ENCODE peak calls at places on chromosome 9, in ten cellular contexts. One of them, this sample, is unnamed.

GRCh38 chr9:37374892-37375291 is 47.6 kb upstream of the GRHPR start:
- DNase-seq in A549: no peak
- DNase-seq in ovary: no peak
- DNase-seq in upper lobe of left lung: no peak
- DNase-seq in stomach: no peak
- DNase-seq in esophagus muscularis mucosa: no peak
- DNase-seq in transverse colon: no peak
- DNase-seq in sigmoid colon: no peak
- DNase-seq in HepG2: no peak
- DNase-seq in GM12878: peak
- DNase-seq in this sample: no peak

GRCh38 chr9:120619751-120620655 is 40.0 kb upstream of the CDK5RAP2 start:
- DNase-seq in A549: peak
- DNase-seq in ovary: peak
- DNase-seq in upper lobe of left lung: peak
- DNase-seq in stomach: peak
- DNase-seq in esophagus muscularis mucosa: no peak
- DNase-seq in transverse colon: peak
- DNase-seq in sigmoid colon: no peak
- DNase-seq in HepG2: peak
- DNase-seq in GM12878: peak
- DNase-seq in this sample: peak

GRCh38 chr9:104606202-104606601 is 775 bp upstream of the OR13C2 start:
- DNase-seq in A549: no peak
- DNase-seq in ovary: no peak
- DNase-seq in upper lobe of left lung: no peak
- DNase-seq in stomach: no peak
- DNase-seq in esophagus muscularis mucosa: no peak
- DNase-seq in transverse colon: no peak
- DNase-seq in sigmoid colon: no peak
- DNase-seq in HepG2: no peak
- DNase-seq in GM12878: no peak
- DNase-seq in this sample: no peak

GRCh38 chr9:77449177-77450092 is 198.7 kb downstream of the GNA14 start:
- DNase-seq in A549: no peak
- DNase-seq in ovary: no peak
- DNase-seq in upper lobe of left lung: peak
- DNase-seq in stomach: no peak
- DNase-seq in esophagus muscularis mucosa: no peak
- DNase-seq in transverse colon: no peak
- DNase-seq in sigmoid colon: no peak
- DNase-seq in HepG2: no peak
- DNase-seq in GM12878: no peak
- DNase-seq in this sample: no peak

GRCh38 chr9:14433293-14433818 is 119.4 kb upstream of the NFIB start:
- DNase-seq in A549: no peak
- DNase-seq in ovary: no peak
- DNase-seq in upper lobe of left lung: no peak
- DNase-seq in stomach: no peak
- DNase-seq in esophagus muscularis mucosa: no peak
- DNase-seq in transverse colon: no peak
- DNase-seq in sigmoid colon: no peak
- DNase-seq in HepG2: no peak
- DNase-seq in GM12878: no peak
- DNase-seq in this sample: no peak

GRCh38 chr9:136228107-136228875 is 17.3 kb downstream of the QSOX2 start:
- DNase-seq in A549: peak
- DNase-seq in ovary: no peak
- DNase-seq in upper lobe of left lung: no peak
- DNase-seq in stomach: no peak
- DNase-seq in esophagus muscularis mucosa: no peak
- DNase-seq in transverse colon: no peak
- DNase-seq in sigmoid colon: no peak
- DNase-seq in HepG2: peak
- DNase-seq in GM12878: no peak
- DNase-seq in this sample: no peak

GRCh38 chr9:115046199-115046598 is 71.8 kb downstream of the TNC start:
- DNase-seq in A549: no peak
- DNase-seq in ovary: no peak
- DNase-seq in upper lobe of left lung: no peak
- DNase-seq in stomach: no peak
- DNase-seq in esophagus muscularis mucosa: no peak
- DNase-seq in transverse colon: no peak
- DNase-seq in sigmoid colon: no peak
- DNase-seq in HepG2: no peak
- DNase-seq in GM12878: no peak
- DNase-seq in this sample: no peak

GRCh38 chr9:38227656-38228055 is 158.6 kb upstream of the SHB start:
- DNase-seq in A549: no peak
- DNase-seq in ovary: no peak
- DNase-seq in upper lobe of left lung: no peak
- DNase-seq in stomach: no peak
- DNase-seq in esophagus muscularis mucosa: no peak
- DNase-seq in transverse colon: no peak
- DNase-seq in sigmoid colon: no peak
- DNase-seq in HepG2: no peak
- DNase-seq in GM12878: no peak
- DNase-seq in this sample: no peak

GRCh38 chr9:109880276-109881169 is 100.5 kb downstream of the PALM2AKAP2 start:
- DNase-seq in A549: peak
- DNase-seq in ovary: no peak
- DNase-seq in upper lobe of left lung: no peak
- DNase-seq in stomach: no peak
- DNase-seq in esophagus muscularis mucosa: no peak
- DNase-seq in transverse colon: no peak
- DNase-seq in sigmoid colon: no peak
- DNase-seq in HepG2: peak
- DNase-seq in GM12878: no peak
- DNase-seq in this sample: no peak

GRCh38 chr9:107751522-107752235 is 262.1 kb upstream of the KLF4 start:
- DNase-seq in A549: peak
- DNase-seq in ovary: no peak
- DNase-seq in upper lobe of left lung: no peak
- DNase-seq in stomach: peak
- DNase-seq in esophagus muscularis mucosa: no peak
- DNase-seq in transverse colon: peak
- DNase-seq in sigmoid colon: no peak
- DNase-seq in HepG2: peak
- DNase-seq in GM12878: peak
- DNase-seq in this sample: no peak

GRCh38 chr9:106535439-106535838 is 327.5 kb upstream of the ZNF462 start:
- DNase-seq in A549: no peak
- DNase-seq in ovary: no peak
- DNase-seq in upper lobe of left lung: no peak
- DNase-seq in stomach: no peak
- DNase-seq in esophagus muscularis mucosa: no peak
- DNase-seq in transverse colon: no peak
- DNase-seq in sigmoid colon: no peak
- DNase-seq in HepG2: no peak
- DNase-seq in GM12878: no peak
- DNase-seq in this sample: no peak
- TF ChIP-seq POLR2A in A549: no peak
- TF ChIP-seq POLR2A in ovary: no peak
- TF ChIP-seq POLR2A in upper lobe of left lung: no peak
- TF ChIP-seq POLR2A in stomach: no peak
- TF ChIP-seq POLR2A in esophagus muscularis mucosa: no peak
- TF ChIP-seq POLR2A in transverse colon: no peak
- TF ChIP-seq POLR2A in sigmoid colon: no peak
- TF ChIP-seq POLR2A in HepG2: no peak
- TF ChIP-seq POLR2A in GM12878: no peak
- TF ChIP-seq POLR2A in this sample: no peak

DNA sequence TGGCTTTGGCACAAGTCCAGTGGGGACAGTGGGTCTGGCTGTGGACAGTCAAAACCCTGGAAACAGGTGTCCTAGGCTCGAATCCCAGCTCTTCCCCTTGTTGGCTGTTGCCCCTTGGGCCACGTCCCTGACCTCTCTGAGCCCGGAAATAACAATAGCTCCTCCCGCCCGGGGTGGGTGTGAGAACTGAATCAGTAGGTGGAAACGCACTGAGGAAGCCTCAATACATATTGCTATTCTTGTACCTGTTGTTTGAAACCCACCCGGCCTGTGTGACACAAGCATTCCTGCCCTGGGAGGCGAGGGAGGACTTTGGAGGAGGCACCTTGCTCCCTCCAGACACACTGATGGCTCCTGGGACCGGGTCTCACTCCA is 134.1 kb downstream of the OLFM1 start:
- DNase-seq in A549: no peak
- DNase-seq in ovary: no peak
- DNase-seq in upper lobe of left lung: no peak
- DNase-seq in stomach: no peak
- DNase-seq in esophagus muscularis mucosa: no peak
- DNase-seq in transverse colon: no peak
- DNase-seq in sigmoid colon: peak
- DNase-seq in HepG2: no peak
- DNase-seq in GM12878: no peak
- DNase-seq in this sample: no peak
- TF ChIP-seq EP300 in A549: no peak
- TF ChIP-seq EP300 in ovary: no peak
- TF ChIP-seq EP300 in upper lobe of left lung: no peak
- TF ChIP-seq EP300 in stomach: no peak
- TF ChIP-seq EP300 in esophagus muscularis mucosa: no peak
- TF ChIP-seq EP300 in transverse colon: no peak
- TF ChIP-seq EP300 in sigmoid colon: no peak
- TF ChIP-seq EP300 in HepG2: no peak
- TF ChIP-seq EP300 in GM12878: no peak
- TF ChIP-seq EP300 in this sample: no peak

DNA sequence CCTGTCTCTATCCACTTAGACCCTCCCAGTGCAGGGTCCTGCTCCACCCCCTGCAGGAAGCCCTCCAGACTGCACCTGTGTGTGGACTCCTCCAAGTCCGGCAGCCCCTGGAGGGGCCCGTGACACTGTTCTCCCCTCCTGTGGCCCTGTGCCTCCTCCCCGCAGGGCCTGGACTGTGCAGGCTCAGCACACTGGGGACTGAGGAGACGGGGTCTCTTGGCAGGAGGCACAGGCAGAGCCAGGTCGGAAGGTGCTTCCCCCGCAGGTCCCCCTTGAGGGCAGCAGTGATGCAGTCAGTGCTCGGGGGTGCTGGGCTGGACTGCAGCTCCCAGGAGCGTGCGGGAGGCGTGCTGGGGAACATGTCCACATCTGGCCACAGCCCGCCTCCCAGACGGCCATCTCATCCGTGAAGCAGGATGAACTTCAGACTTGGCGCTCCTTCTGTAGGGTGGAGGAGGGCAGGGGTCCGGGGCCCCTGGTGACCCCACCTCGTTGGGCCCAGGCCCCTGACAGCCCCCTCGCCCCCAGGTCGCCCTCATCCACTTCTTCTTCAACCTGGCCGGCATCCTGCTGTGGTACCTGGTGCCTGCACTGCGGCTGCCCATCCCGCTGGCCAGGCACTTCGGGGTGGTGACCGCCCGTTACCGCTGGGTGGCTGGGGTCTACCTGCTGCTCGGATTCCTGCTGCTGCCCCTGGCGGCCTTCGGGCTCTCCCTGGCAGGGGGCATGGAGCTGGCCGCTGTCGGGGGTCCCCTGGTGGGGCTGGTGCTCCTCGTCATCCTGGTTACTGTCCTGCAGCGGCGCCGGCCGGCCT is 4.9 kb downstream of the SLC34A3 start:
- DNase-seq in A549: no peak
- DNase-seq in ovary: no peak
- DNase-seq in upper lobe of left lung: no peak
- DNase-seq in stomach: no peak
- DNase-seq in esophagus muscularis mucosa: no peak
- DNase-seq in transverse colon: no peak
- DNase-seq in sigmoid colon: no peak
- DNase-seq in HepG2: peak
- DNase-seq in GM12878: no peak
- DNase-seq in this sample: no peak
- H3K4me3 ChIP-seq in A549: no peak
- H3K4me3 ChIP-seq in ovary: peak
- H3K4me3 ChIP-seq in upper lobe of left lung: peak
- H3K4me3 ChIP-seq in stomach: peak
- H3K4me3 ChIP-seq in esophagus muscularis mucosa: peak
- H3K4me3 ChIP-seq in transverse colon: no peak
- H3K4me3 ChIP-seq in sigmoid colon: peak
- H3K4me3 ChIP-seq in HepG2: peak
- H3K4me3 ChIP-seq in GM12878: no peak
- H3K4me3 ChIP-seq in this sample: peak

GRCh38 chr9:70406446-70406862 is 8.0 kb downstream of the KLF9 start:
- DNase-seq in A549: no peak
- DNase-seq in ovary: no peak
- DNase-seq in upper lobe of left lung: no peak
- DNase-seq in stomach: no peak
- DNase-seq in esophagus muscularis mucosa: no peak
- DNase-seq in transverse colon: peak
- DNase-seq in sigmoid colon: peak
- DNase-seq in HepG2: no peak
- DNase-seq in GM12878: no peak
- DNase-seq in this sample: no peak
- TF ChIP-seq POLR2A in A549: no peak
- TF ChIP-seq POLR2A in ovary: no peak
- TF ChIP-seq POLR2A in upper lobe of left lung: no peak
- TF ChIP-seq POLR2A in stomach: no peak
- TF ChIP-seq POLR2A in esophagus muscularis mucosa: no peak
- TF ChIP-seq POLR2A in transverse colon: no peak
- TF ChIP-seq POLR2A in sigmoid colon: no peak
- TF ChIP-seq POLR2A in HepG2: no peak
- TF ChIP-seq POLR2A in GM12878: no peak
- TF ChIP-seq POLR2A in this sample: peak

DNA sequence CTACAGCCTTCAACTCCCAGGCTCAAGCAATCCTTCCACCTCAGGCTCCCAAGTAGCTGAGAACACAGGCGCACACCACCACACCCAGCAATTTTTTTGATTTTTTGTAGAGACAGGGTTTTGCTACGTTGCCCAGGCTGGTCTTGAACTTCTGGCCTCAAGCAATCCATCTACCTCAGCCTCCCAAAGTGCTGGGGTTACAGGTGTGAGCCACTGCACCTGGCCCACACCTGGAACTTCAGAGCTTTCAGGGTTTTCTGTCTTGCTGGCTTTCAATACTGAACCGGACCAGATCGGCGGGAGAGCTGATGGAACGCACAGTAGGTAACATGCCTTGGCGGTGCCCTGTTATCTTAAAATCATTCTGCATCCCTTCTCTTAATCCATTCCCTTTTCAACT is 30.8 kb downstream of the IPPK start:
- DNase-seq in A549: no peak
- DNase-seq in ovary: no peak
- DNase-seq in upper lobe of left lung: no peak
- DNase-seq in stomach: peak
- DNase-seq in esophagus muscularis mucosa: peak
- DNase-seq in transverse colon: no peak
- DNase-seq in sigmoid colon: no peak
- DNase-seq in HepG2: no peak
- DNase-seq in GM12878: no peak
- DNase-seq in this sample: no peak
- TF ChIP-seq EP300 in A549: no peak
- TF ChIP-seq EP300 in ovary: no peak
- TF ChIP-seq EP300 in upper lobe of left lung: no peak
- TF ChIP-seq EP300 in stomach: no peak
- TF ChIP-seq EP300 in esophagus muscularis mucosa: no peak
- TF ChIP-seq EP300 in transverse colon: no peak
- TF ChIP-seq EP300 in sigmoid colon: no peak
- TF ChIP-seq EP300 in HepG2: no peak
- TF ChIP-seq EP300 in GM12878: no peak
- TF ChIP-seq EP300 in this sample: no peak

DNA sequence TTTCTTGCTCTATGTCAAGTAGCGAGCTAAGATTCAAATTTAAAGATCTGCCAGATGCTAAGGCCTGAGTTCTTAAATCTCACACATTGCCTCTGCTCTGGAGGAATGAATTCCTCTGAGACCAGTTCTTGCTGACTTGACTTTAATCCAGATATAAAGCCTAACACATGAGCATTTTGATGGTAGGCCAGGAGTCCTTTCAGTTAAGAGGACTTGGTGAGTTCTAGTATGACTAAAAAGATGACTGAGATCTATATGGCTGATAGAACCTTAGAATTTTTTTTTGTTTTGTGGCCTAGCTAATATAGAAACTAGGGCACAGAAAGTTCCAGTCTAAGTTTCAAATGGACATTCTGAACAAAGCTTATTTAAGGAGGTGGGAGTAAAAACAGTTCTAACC is 1.4 kb upstream of the INIP start:
- DNase-seq in A549: no peak
- DNase-seq in ovary: no peak
- DNase-seq in upper lobe of left lung: no peak
- DNase-seq in stomach: no peak
- DNase-seq in esophagus muscularis mucosa: no peak
- DNase-seq in transverse colon: no peak
- DNase-seq in sigmoid colon: no peak
- DNase-seq in HepG2: no peak
- DNase-seq in GM12878: no peak
- DNase-seq in this sample: no peak
- H3K4me3 ChIP-seq in A549: no peak
- H3K4me3 ChIP-seq in ovary: no peak
- H3K4me3 ChIP-seq in upper lobe of left lung: no peak
- H3K4me3 ChIP-seq in stomach: no peak
- H3K4me3 ChIP-seq in esophagus muscularis mucosa: no peak
- H3K4me3 ChIP-seq in transverse colon: no peak
- H3K4me3 ChIP-seq in sigmoid colon: no peak
- H3K4me3 ChIP-seq in HepG2: no peak
- H3K4me3 ChIP-seq in GM12878: no peak
- H3K4me3 ChIP-seq in this sample: no peak

This sample was measured in tibial nerve.